ENCODE peak calls at places on chromosomes 6 and 20, in five cellular contexts. One of them, this sample, is unnamed.

GRCh38 chr6:146968041-146968760 is 236.0 kb upstream of the STXBP5 start:
- DNase-seq in activated T-cell treated with anti-CD3 and anti-CD28 coated beads, Interleukin-2, amount 50 U/mL, for 72 hours: no peak
- DNase-seq in GM20000: no peak
- DNase-seq in tibial nerve: no peak
- DNase-seq in left ventricle myocardium superior: no peak
- DNase-seq in this sample: no peak

GRCh38 chr20:38927902-38928578 is 1.8 kb downstream of the FAM83D start:
- DNase-seq in GM20000: no peak
- DNase-seq in left ventricle myocardium superior: no peak
- DNase-seq in tibial nerve: no peak
- DNase-seq in activated T-cell treated with anti-CD3 and anti-CD28 coated beads, Interleukin-2, amount 50 U/mL, for 72 hours: no peak
- DNase-seq in this sample: no peak

GRCh38 chr20:62887147-62887859 is 25.7 kb upstream of the TCFL5 start:
- DNase-seq in tibial nerve: peak
- DNase-seq in activated T-cell treated with anti-CD3 and anti-CD28 coated beads, Interleukin-2, amount 50 U/mL, for 72 hours: peak
- DNase-seq in left ventricle myocardium superior: peak
- DNase-seq in GM20000: no peak
- DNase-seq in this sample: peak

GRCh38 chr6:111731404-111732195 is 125.9 kb upstream of the TRAF3IP2 start:
- DNase-seq in GM20000: no peak
- DNase-seq in tibial nerve: no peak
- DNase-seq in left ventricle myocardium superior: no peak
- DNase-seq in activated T-cell treated with anti-CD3 and anti-CD28 coated beads, Interleukin-2, amount 50 U/mL, for 72 hours: no peak
- DNase-seq in this sample: no peak

GRCh38 chr20:61350500-61351250 is 98.6 kb downstream of the CDH4 start:
- DNase-seq in tibial nerve: no peak
- DNase-seq in activated T-cell treated with anti-CD3 and anti-CD28 coated beads, Interleukin-2, amount 50 U/mL, for 72 hours: no peak
- DNase-seq in GM20000: no peak
- DNase-seq in left ventricle myocardium superior: no peak
- DNase-seq in this sample: no peak

GRCh38 chr6:593139-593906 is 63.6 kb downstream of the HUS1B start:
- DNase-seq in tibial nerve: peak
- DNase-seq in activated T-cell treated with anti-CD3 and anti-CD28 coated beads, Interleukin-2, amount 50 U/mL, for 72 hours: peak
- DNase-seq in GM20000: peak
- DNase-seq in left ventricle myocardium superior: no peak
- DNase-seq in this sample: no peak

GRCh38 chr6:41706876-41707564 is 28.4 kb downstream of the TFEB start:
- DNase-seq in left ventricle myocardium superior: no peak
- DNase-seq in tibial nerve: peak
- DNase-seq in GM20000: peak
- DNase-seq in activated T-cell treated with anti-CD3 and anti-CD28 coated beads, Interleukin-2, amount 50 U/mL, for 72 hours: no peak
- DNase-seq in this sample: no peak

GRCh38 chr6:44226368-44227137 is 3.2 kb downstream of the SLC29A1 start:
- DNase-seq in tibial nerve: no peak
- DNase-seq in activated T-cell treated with anti-CD3 and anti-CD28 coated beads, Interleukin-2, amount 50 U/mL, for 72 hours: no peak
- DNase-seq in GM20000: peak
- DNase-seq in left ventricle myocardium superior: peak
- DNase-seq in this sample: peak

GRCh38 chr6:158663465-158664167 is 13.8 kb downstream of the SYTL3 start:
- DNase-seq in left ventricle myocardium superior: no peak
- DNase-seq in tibial nerve: no peak
- DNase-seq in GM20000: no peak
- DNase-seq in activated T-cell treated with anti-CD3 and anti-CD28 coated beads, Interleukin-2, amount 50 U/mL, for 72 hours: no peak
- DNase-seq in this sample: no peak

GRCh38 chr6:69019832-69020231 is 384.8 kb downstream of the ADGRB3 start:
- DNase-seq in tibial nerve: no peak
- DNase-seq in activated T-cell treated with anti-CD3 and anti-CD28 coated beads, Interleukin-2, amount 50 U/mL, for 72 hours: no peak
- DNase-seq in GM20000: no peak
- DNase-seq in left ventricle myocardium superior: no peak
- DNase-seq in this sample: no peak

GRCh38 chr6:12024715-12025434 is 12.8 kb downstream of the HIVEP1 start:
- DNase-seq in left ventricle myocardium superior: no peak
- DNase-seq in activated T-cell treated with anti-CD3 and anti-CD28 coated beads, Interleukin-2, amount 50 U/mL, for 72 hours: no peak
- DNase-seq in GM20000: no peak
- DNase-seq in tibial nerve: no peak
- DNase-seq in this sample: no peak

This sample was measured in heart right ventricle.